ENCODE peak calls at places on chromosome 4, in nine cellular contexts. One of them, this sample, is unnamed.

GRCh38 chr4:119310826-119311225 is 11.1 kb downstream of the FABP2 start:
- DNase-seq in mammary epithelial cell: no peak
- DNase-seq in left lung: no peak
- DNase-seq in CD8-positive, alpha-beta T cell: no peak
- DNase-seq in endothelial cell of umbilical vein: peak
- DNase-seq in HepG2: no peak
- DNase-seq in uterus: no peak
- DNase-seq in body of pancreas: no peak
- DNase-seq in hepatocyte: no peak
- DNase-seq in this sample: no peak

GRCh38 chr4:761739-762138 is 56.1 kb downstream of the PCGF3 start:
- DNase-seq in HepG2: no peak
- DNase-seq in uterus: no peak
- DNase-seq in CD8-positive, alpha-beta T cell: no peak
- DNase-seq in mammary epithelial cell: no peak
- DNase-seq in hepatocyte: no peak
- DNase-seq in left lung: peak
- DNase-seq in endothelial cell of umbilical vein: no peak
- DNase-seq in body of pancreas: no peak
- DNase-seq in this sample: no peak

GRCh38 chr4:150007512-150007911 is 70.7 kb upstream of the DCLK2 start:
- DNase-seq in uterus: no peak
- DNase-seq in mammary epithelial cell: peak
- DNase-seq in left lung: no peak
- DNase-seq in endothelial cell of umbilical vein: no peak
- DNase-seq in CD8-positive, alpha-beta T cell: no peak
- DNase-seq in hepatocyte: no peak
- DNase-seq in HepG2: no peak
- DNase-seq in body of pancreas: no peak
- DNase-seq in this sample: no peak

GRCh38 chr4:12679217-12679616 is 804.9 kb downstream of the RAB28 start:
- DNase-seq in HepG2: peak
- DNase-seq in left lung: no peak
- DNase-seq in CD8-positive, alpha-beta T cell: no peak
- DNase-seq in uterus: no peak
- DNase-seq in body of pancreas: no peak
- DNase-seq in endothelial cell of umbilical vein: no peak
- DNase-seq in hepatocyte: no peak
- DNase-seq in mammary epithelial cell: no peak
- DNase-seq in this sample: no peak

GRCh38 chr4:37383579-37384229 is 139.2 kb downstream of the NWD2 start:
- DNase-seq in mammary epithelial cell: peak
- DNase-seq in hepatocyte: peak
- DNase-seq in body of pancreas: peak
- DNase-seq in uterus: no peak
- DNase-seq in left lung: no peak
- DNase-seq in CD8-positive, alpha-beta T cell: no peak
- DNase-seq in endothelial cell of umbilical vein: peak
- DNase-seq in HepG2: peak
- DNase-seq in this sample: no peak

GRCh38 chr4:146073517-146073916 is 102.0 kb upstream of the LSM6 start:
- DNase-seq in left lung: no peak
- DNase-seq in body of pancreas: no peak
- DNase-seq in HepG2: no peak
- DNase-seq in CD8-positive, alpha-beta T cell: no peak
- DNase-seq in mammary epithelial cell: no peak
- DNase-seq in hepatocyte: no peak
- DNase-seq in endothelial cell of umbilical vein: no peak
- DNase-seq in uterus: no peak
- DNase-seq in this sample: no peak

GRCh38 chr4:68375667-68376559 is 26.0 kb upstream of the YTHDC1 start:
- DNase-seq in endothelial cell of umbilical vein: peak
- DNase-seq in hepatocyte: peak
- DNase-seq in HepG2: peak
- DNase-seq in uterus: no peak
- DNase-seq in left lung: no peak
- DNase-seq in body of pancreas: peak
- DNase-seq in CD8-positive, alpha-beta T cell: peak
- DNase-seq in mammary epithelial cell: peak
- DNase-seq in this sample: no peak

GRCh38 chr4:114472269-114473032 is 126.2 kb upstream of the UGT8 start:
- DNase-seq in body of pancreas: no peak
- DNase-seq in mammary epithelial cell: no peak
- DNase-seq in hepatocyte: no peak
- DNase-seq in HepG2: no peak
- DNase-seq in uterus: no peak
- DNase-seq in left lung: peak
- DNase-seq in endothelial cell of umbilical vein: no peak
- DNase-seq in CD8-positive, alpha-beta T cell: no peak
- DNase-seq in this sample: no peak

GRCh38 chr4:139241086-139241783 is 38.8 kb downstream of the MGARP start:
- DNase-seq in uterus: no peak
- DNase-seq in mammary epithelial cell: no peak
- DNase-seq in CD8-positive, alpha-beta T cell: no peak
- DNase-seq in HepG2: peak
- DNase-seq in hepatocyte: no peak
- DNase-seq in body of pancreas: no peak
- DNase-seq in endothelial cell of umbilical vein: no peak
- DNase-seq in left lung: no peak
- DNase-seq in this sample: no peak

GRCh38 chr4:123651127-123651526 is 254.5 kb downstream of the SPRY1 start:
- DNase-seq in endothelial cell of umbilical vein: no peak
- DNase-seq in mammary epithelial cell: peak
- DNase-seq in uterus: no peak
- DNase-seq in hepatocyte: peak
- DNase-seq in left lung: no peak
- DNase-seq in CD8-positive, alpha-beta T cell: no peak
- DNase-seq in body of pancreas: no peak
- DNase-seq in HepG2: no peak
- DNase-seq in this sample: no peak

GRCh38 chr4:56799291-56799823 is 22.1 kb downstream of the SPINK2 start:
- DNase-seq in left lung: no peak
- DNase-seq in endothelial cell of umbilical vein: no peak
- DNase-seq in uterus: no peak
- DNase-seq in hepatocyte: no peak
- DNase-seq in body of pancreas: no peak
- DNase-seq in mammary epithelial cell: no peak
- DNase-seq in HepG2: no peak
- DNase-seq in CD8-positive, alpha-beta T cell: no peak
- DNase-seq in this sample: no peak

GRCh38 chr4:7903686-7904085 is 36.0 kb downstream of the AFAP1 start:
- DNase-seq in CD8-positive, alpha-beta T cell: no peak
- DNase-seq in body of pancreas: no peak
- DNase-seq in mammary epithelial cell: no peak
- DNase-seq in hepatocyte: no peak
- DNase-seq in uterus: no peak
- DNase-seq in endothelial cell of umbilical vein: no peak
- DNase-seq in left lung: no peak
- DNase-seq in HepG2: no peak
- DNase-seq in this sample: no peak

GRCh38 chr4:1008840-1009646 is 2.4 kb upstream of the FGFRL1 start:
- DNase-seq in left lung: no peak
- DNase-seq in HepG2: no peak
- DNase-seq in body of pancreas: peak
- DNase-seq in mammary epithelial cell: peak
- DNase-seq in hepatocyte: no peak
- DNase-seq in endothelial cell of umbilical vein: peak
- DNase-seq in uterus: peak
- DNase-seq in CD8-positive, alpha-beta T cell: peak
- DNase-seq in this sample: no peak

GRCh38 chr4:46258436-46258835 is 131.5 kb downstream of the GABRA2 start:
- DNase-seq in mammary epithelial cell: no peak
- DNase-seq in HepG2: no peak
- DNase-seq in CD8-positive, alpha-beta T cell: no peak
- DNase-seq in hepatocyte: no peak
- DNase-seq in left lung: no peak
- DNase-seq in uterus: no peak
- DNase-seq in endothelial cell of umbilical vein: no peak
- DNase-seq in body of pancreas: no peak
- DNase-seq in this sample: no peak

DNA sequence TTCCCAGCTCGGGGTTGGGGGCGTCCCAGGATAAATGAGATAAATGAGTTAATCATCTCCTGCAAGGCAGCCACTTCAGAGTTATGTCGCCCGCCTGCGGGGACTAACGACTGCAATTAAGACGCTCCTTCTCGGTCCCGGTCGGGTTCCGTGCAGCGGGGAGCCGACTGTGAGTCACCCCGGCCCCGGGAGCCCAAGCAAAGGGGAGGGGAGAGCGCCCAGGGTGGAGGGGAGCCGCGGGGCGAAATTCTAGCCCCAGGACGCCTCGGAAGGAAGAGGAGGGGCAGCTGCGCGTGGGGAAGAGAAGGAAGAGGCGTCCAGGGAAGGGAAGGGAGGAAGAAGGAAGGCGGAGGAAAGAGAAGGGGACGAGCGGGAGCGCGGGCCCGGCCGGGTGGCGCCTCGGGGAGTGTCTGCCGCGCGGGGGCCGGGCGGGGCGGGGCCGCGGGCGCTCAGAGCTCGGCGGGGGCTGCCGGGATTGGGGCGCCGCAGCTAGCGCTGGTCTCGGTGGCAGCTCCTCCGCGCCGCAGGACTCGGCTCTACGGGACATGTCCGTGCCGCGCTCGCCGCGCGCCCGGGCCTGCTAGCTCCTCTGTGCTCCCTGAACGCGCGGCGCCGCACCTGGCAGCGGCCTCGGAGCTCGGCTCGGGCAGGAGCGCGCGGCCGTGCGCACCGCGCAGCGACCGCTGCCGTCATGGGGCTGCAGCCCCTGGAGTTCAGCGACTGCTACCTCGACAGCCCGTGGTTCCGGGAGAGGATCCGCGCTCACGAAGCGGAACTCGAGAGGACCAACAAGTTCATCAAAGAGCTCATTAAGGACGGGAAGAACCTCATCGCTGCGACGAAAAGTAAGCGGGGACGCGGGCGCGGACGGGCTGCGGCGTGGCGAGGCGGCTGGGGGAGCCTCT is at the start of gene ARHGAP10:
- DNase-seq in uterus: peak
- DNase-seq in body of pancreas: peak
- DNase-seq in HepG2: no peak
- DNase-seq in hepatocyte: peak
- DNase-seq in left lung: peak
- DNase-seq in mammary epithelial cell: peak
- DNase-seq in CD8-positive, alpha-beta T cell: peak
- DNase-seq in endothelial cell of umbilical vein: peak
- DNase-seq in this sample: no peak
- H3K27ac ChIP-seq in uterus: peak
- H3K27ac ChIP-seq in body of pancreas: peak
- H3K27ac ChIP-seq in HepG2: no peak
- H3K27ac ChIP-seq in hepatocyte: peak
- H3K27ac ChIP-seq in left lung: peak
- H3K27ac ChIP-seq in mammary epithelial cell: peak
- H3K27ac ChIP-seq in CD8-positive, alpha-beta T cell: peak
- H3K27ac ChIP-seq in endothelial cell of umbilical vein: peak
- H3K27ac ChIP-seq in this sample: peak

GRCh38 chr4:54440394-54441223 is 211.5 kb downstream of the PDGFRA start:
- DNase-seq in HepG2: no peak
- DNase-seq in CD8-positive, alpha-beta T cell: no peak
- DNase-seq in left lung: no peak
- DNase-seq in body of pancreas: no peak
- DNase-seq in endothelial cell of umbilical vein: peak
- DNase-seq in mammary epithelial cell: peak
- DNase-seq in uterus: no peak
- DNase-seq in hepatocyte: peak
- DNase-seq in this sample: no peak
- TF ChIP-seq CTCF in HepG2: peak
- TF ChIP-seq CTCF in CD8-positive, alpha-beta T cell: no peak
- TF ChIP-seq CTCF in left lung: peak
- TF ChIP-seq CTCF in body of pancreas: peak
- TF ChIP-seq CTCF in endothelial cell of umbilical vein: peak
- TF ChIP-seq CTCF in mammary epithelial cell: peak
- TF ChIP-seq CTCF in uterus: peak
- TF ChIP-seq CTCF in hepatocyte: peak
- TF ChIP-seq CTCF in this sample: peak

DNA sequence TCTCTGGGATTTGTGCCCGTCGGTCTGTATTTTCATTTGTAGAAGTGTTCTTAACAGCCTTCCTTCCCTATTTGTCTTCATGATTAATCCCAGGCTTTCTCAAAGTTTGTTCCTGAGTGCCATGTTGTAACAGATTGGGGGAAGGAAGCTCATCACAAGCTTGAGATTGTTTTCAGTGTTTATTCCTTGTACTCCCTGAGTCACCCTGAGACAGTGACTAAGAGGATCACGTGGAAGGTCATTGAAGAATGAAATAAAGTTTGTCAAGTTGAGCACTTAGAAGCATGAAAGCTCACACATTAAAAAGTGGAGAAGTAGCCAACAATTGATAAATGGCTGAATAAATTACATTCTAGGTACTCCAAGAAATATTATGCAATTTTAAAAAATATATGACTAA is 153.5 kb upstream of the FAM241A start:
- DNase-seq in uterus: no peak
- DNase-seq in mammary epithelial cell: peak
- DNase-seq in body of pancreas: no peak
- DNase-seq in endothelial cell of umbilical vein: peak
- DNase-seq in left lung: no peak
- DNase-seq in HepG2: no peak
- DNase-seq in CD8-positive, alpha-beta T cell: no peak
- DNase-seq in hepatocyte: peak
- DNase-seq in this sample: no peak
- H3K27ac ChIP-seq in uterus: peak
- H3K27ac ChIP-seq in mammary epithelial cell: peak
- H3K27ac ChIP-seq in body of pancreas: no peak
- H3K27ac ChIP-seq in endothelial cell of umbilical vein: no peak
- H3K27ac ChIP-seq in left lung: no peak
- H3K27ac ChIP-seq in HepG2: no peak
- H3K27ac ChIP-seq in CD8-positive, alpha-beta T cell: no peak
- H3K27ac ChIP-seq in hepatocyte: peak
- H3K27ac ChIP-seq in this sample: no peak

DNA sequence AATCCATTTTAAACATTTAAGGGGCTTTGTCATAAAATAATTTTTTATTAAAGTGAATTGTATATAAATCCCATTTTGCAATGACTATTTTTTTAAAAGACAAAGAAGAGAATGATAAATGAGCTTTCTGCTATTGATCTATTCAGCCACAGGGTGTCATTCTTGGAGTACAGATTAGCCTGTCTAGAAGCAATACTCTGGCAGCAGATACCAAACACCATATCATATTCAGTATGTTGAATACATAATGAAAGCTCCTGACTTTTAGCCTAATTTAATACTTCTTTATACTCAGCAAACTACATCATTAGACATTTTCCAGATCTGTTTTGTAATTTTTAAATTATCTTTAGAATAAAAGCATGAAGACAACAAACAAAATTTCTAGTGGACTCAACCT is 496.3 kb downstream of the PDGFC start:
- DNase-seq in CD8-positive, alpha-beta T cell: no peak
- DNase-seq in body of pancreas: no peak
- DNase-seq in endothelial cell of umbilical vein: peak
- DNase-seq in HepG2: peak
- DNase-seq in left lung: no peak
- DNase-seq in uterus: no peak
- DNase-seq in hepatocyte: peak
- DNase-seq in mammary epithelial cell: peak
- DNase-seq in this sample: no peak
- TF ChIP-seq CTCF in CD8-positive, alpha-beta T cell: no peak
- TF ChIP-seq CTCF in body of pancreas: peak
- TF ChIP-seq CTCF in endothelial cell of umbilical vein: peak
- TF ChIP-seq CTCF in HepG2: peak
- TF ChIP-seq CTCF in left lung: peak
- TF ChIP-seq CTCF in uterus: peak
- TF ChIP-seq CTCF in hepatocyte: peak
- TF ChIP-seq CTCF in mammary epithelial cell: peak
- TF ChIP-seq CTCF in this sample: peak

This sample was measured in vagina.